ENCODE peak calls at places on chromosomes 13 and 19, in five cellular contexts. One of them, this sample, is unnamed.

GRCh38 chr13:50320297-50320862 is 305.1 kb downstream of the KCNRG start:
- DNase-seq in H7: no peak
- DNase-seq in T follicular helper cell: no peak
- DNase-seq in AG10803: peak
- DNase-seq in stimulated activated CD4-positive, alpha-beta T cell treated with anti-CD3 and anti-CD28 coated beads, Interleukin-15, amount 100 ng/mL, for 1 hour: no peak
- DNase-seq in this sample: peak

GRCh38 chr19:56309511-56310185 is 5.0 kb downstream of the ZSCAN5A start:
- DNase-seq in H7: peak
- DNase-seq in T follicular helper cell: peak
- DNase-seq in AG10803: peak
- DNase-seq in stimulated activated CD4-positive, alpha-beta T cell treated with anti-CD3 and anti-CD28 coated beads, Interleukin-15, amount 100 ng/mL, for 1 hour: peak
- DNase-seq in this sample: no peak

GRCh38 chr19:29311391-29311790 is 98.4 kb upstream of the UQCRFS1 start:
- DNase-seq in H7: peak
- DNase-seq in T follicular helper cell: no peak
- DNase-seq in AG10803: no peak
- DNase-seq in stimulated activated CD4-positive, alpha-beta T cell treated with anti-CD3 and anti-CD28 coated beads, Interleukin-15, amount 100 ng/mL, for 1 hour: no peak
- DNase-seq in this sample: no peak

GRCh38 chr13:32838985-32839384 is 177.2 kb upstream of the KL start:
- DNase-seq in H7: no peak
- DNase-seq in T follicular helper cell: no peak
- DNase-seq in AG10803: no peak
- DNase-seq in stimulated activated CD4-positive, alpha-beta T cell treated with anti-CD3 and anti-CD28 coated beads, Interleukin-15, amount 100 ng/mL, for 1 hour: no peak
- DNase-seq in this sample: no peak

GRCh38 chr13:42653694-42654093 is 79.7 kb downstream of the TNFSF11 start:
- DNase-seq in H7: no peak
- DNase-seq in T follicular helper cell: no peak
- DNase-seq in AG10803: no peak
- DNase-seq in stimulated activated CD4-positive, alpha-beta T cell treated with anti-CD3 and anti-CD28 coated beads, Interleukin-15, amount 100 ng/mL, for 1 hour: no peak
- DNase-seq in this sample: no peak

GRCh38 chr19:3357731-3358391 is 8.5 kb upstream of the NFIC start:
- DNase-seq in H7: peak
- DNase-seq in T follicular helper cell: no peak
- DNase-seq in AG10803: no peak
- DNase-seq in stimulated activated CD4-positive, alpha-beta T cell treated with anti-CD3 and anti-CD28 coated beads, Interleukin-15, amount 100 ng/mL, for 1 hour: no peak
- DNase-seq in this sample: no peak

GRCh38 chr13:45178349-45179142 is 22.3 kb downstream of the KCTD4 start:
- DNase-seq in H7: no peak
- DNase-seq in T follicular helper cell: no peak
- DNase-seq in AG10803: peak
- DNase-seq in stimulated activated CD4-positive, alpha-beta T cell treated with anti-CD3 and anti-CD28 coated beads, Interleukin-15, amount 100 ng/mL, for 1 hour: no peak
- DNase-seq in this sample: peak

GRCh38 chr13:37752156-37752555 is 117.4 kb downstream of the TRPC4 start:
- DNase-seq in H7: no peak
- DNase-seq in T follicular helper cell: no peak
- DNase-seq in AG10803: no peak
- DNase-seq in stimulated activated CD4-positive, alpha-beta T cell treated with anti-CD3 and anti-CD28 coated beads, Interleukin-15, amount 100 ng/mL, for 1 hour: no peak
- DNase-seq in this sample: no peak

GRCh38 chr19:11418518-11419506 is at the start of gene RGL3:
- DNase-seq in H7: peak
- DNase-seq in T follicular helper cell: no peak
- DNase-seq in AG10803: no peak
- DNase-seq in stimulated activated CD4-positive, alpha-beta T cell treated with anti-CD3 and anti-CD28 coated beads, Interleukin-15, amount 100 ng/mL, for 1 hour: no peak
- DNase-seq in this sample: no peak

GRCh38 chr13:83798731-83799130 is 83.5 kb downstream of the SLITRK1 start:
- DNase-seq in H7: no peak
- DNase-seq in T follicular helper cell: no peak
- DNase-seq in AG10803: no peak
- DNase-seq in stimulated activated CD4-positive, alpha-beta T cell treated with anti-CD3 and anti-CD28 coated beads, Interleukin-15, amount 100 ng/mL, for 1 hour: no peak
- DNase-seq in this sample: no peak

GRCh38 chr13:34164585-34164984 is 346.6 kb downstream of the RFC3 start:
- DNase-seq in H7: no peak
- DNase-seq in T follicular helper cell: no peak
- DNase-seq in AG10803: no peak
- DNase-seq in stimulated activated CD4-positive, alpha-beta T cell treated with anti-CD3 and anti-CD28 coated beads, Interleukin-15, amount 100 ng/mL, for 1 hour: no peak
- DNase-seq in this sample: peak

GRCh38 chr19:43395561-43395960 is 19.1 kb upstream of the TEX101 start:
- DNase-seq in H7: no peak
- DNase-seq in T follicular helper cell: no peak
- DNase-seq in AG10803: no peak
- DNase-seq in stimulated activated CD4-positive, alpha-beta T cell treated with anti-CD3 and anti-CD28 coated beads, Interleukin-15, amount 100 ng/mL, for 1 hour: no peak
- DNase-seq in this sample: no peak

GRCh38 chr13:29465741-29466293 is 129.7 kb downstream of the SLC7A1 start:
- DNase-seq in H7: no peak
- DNase-seq in T follicular helper cell: no peak
- DNase-seq in AG10803: peak
- DNase-seq in stimulated activated CD4-positive, alpha-beta T cell treated with anti-CD3 and anti-CD28 coated beads, Interleukin-15, amount 100 ng/mL, for 1 hour: no peak
- DNase-seq in this sample: no peak